ENCODE peak calls at places on chromosomes 4 and X, in six cellular contexts. F, Y, K, L, W and S are unnamed samples.
A peak's percentile ranks its signal among the peaks of the same experiment; 100 is the strongest.

GRCh38 chr4:40375620-40376019 is 40.5 kb downstream of the CHRNA9 start:
- DNase-seq in L (no peak), W (no peak), Y (no peak), K (no peak), F (no peak), S (no peak)

GRCh38 chrX:124346064-124346876 is at the start of gene SH2D1A:
- DNase-seq in F (no peak), W (no peak), Y (peak; percentile 66), L (no peak), K (no peak), S (no peak)

GRCh38 chr4:141009931-141010330 is 123.3 kb downstream of the RNF150 start:
- DNase-seq in K (no peak), Y (no peak), L (no peak), F (no peak), W (no peak), S (no peak)

GRCh38 chr4:97911236-97911906 is 231.9 kb downstream of the STPG2 start:
- DNase-seq in F (no peak), L (no peak), K (peak; percentile 19), Y (no peak), W (no peak), S (no peak)

GRCh38 chr4:102787096-102787867 is 26.5 kb upstream of the MANBA start:
- DNase-seq in F (no peak), K (no peak), Y (no peak), L (no peak), W (no peak), S (peak; percentile 80)

GRCh38 chr4:173332021-173332487 is 2.1 kb downstream of the HMGB2 start:
- DNase-seq in K (no peak), Y (no peak), F (no peak), W (no peak), L (no peak), S (peak; percentile 32)

GRCh38 chr4:76007089-76007559 is at the start of gene CXCL9:
- DNase-seq in F (no peak), Y (no peak), W (no peak), L (no peak), K (no peak), S (no peak)

GRCh38 chrX:40154229-40154852 is 56.6 kb upstream of the BCOR start:
- DNase-seq in K (no peak), L (peak; percentile 40), W (no peak), F (no peak), Y (no peak), S (peak; percentile 59)

GRCh38 chrX:57985951-57986350 is 75.7 kb upstream of the ZXDA start:
- DNase-seq in K (no peak), Y (no peak), W (no peak), F (no peak), L (no peak), S (no peak)

GRCh38 chr4:105215609-105216313 is 69.1 kb downstream of the TET2 start:
- DNase-seq in W (no peak), K (peak; percentile 41), Y (no peak), F (no peak), L (peak; percentile 24), S (no peak)